ENCODE peak calls at places on chromosomes 1 and 21, in ten cellular contexts. One of them, this sample, is unnamed.

GRCh38 chr1:56396524-56397067 is 182.8 kb downstream of the PLPP3 start:
- DNase-seq in kidney epithelial cell: no peak
- DNase-seq in nephron progenitor cell: no peak
- DNase-seq in fibroblast of the aortic adventitia: no peak
- DNase-seq in osteocyte: no peak
- DNase-seq in heart right ventricle: no peak
- DNase-seq in tibial artery: no peak
- DNase-seq in sigmoid colon: no peak
- DNase-seq in choroid plexus epithelial cell: no peak
- DNase-seq in heart left ventricle: peak
- DNase-seq in this sample: no peak

GRCh38 chr21:33386222-33386784 is 16.9 kb upstream of the IFNGR2 start:
- DNase-seq in choroid plexus epithelial cell: no peak
- DNase-seq in kidney epithelial cell: no peak
- DNase-seq in nephron progenitor cell: no peak
- DNase-seq in sigmoid colon: no peak
- DNase-seq in osteocyte: no peak
- DNase-seq in tibial artery: no peak
- DNase-seq in fibroblast of the aortic adventitia: no peak
- DNase-seq in heart right ventricle: no peak
- DNase-seq in heart left ventricle: no peak
- DNase-seq in this sample: no peak

GRCh38 chr1:159098596-159098995 is 22.0 kb upstream of the AIM2 start:
- DNase-seq in nephron progenitor cell: no peak
- DNase-seq in fibroblast of the aortic adventitia: no peak
- DNase-seq in heart right ventricle: no peak
- DNase-seq in kidney epithelial cell: no peak
- DNase-seq in choroid plexus epithelial cell: no peak
- DNase-seq in tibial artery: no peak
- DNase-seq in osteocyte: no peak
- DNase-seq in heart left ventricle: no peak
- DNase-seq in sigmoid colon: no peak
- DNase-seq in this sample: no peak

GRCh38 chr1:30083800-30084464 is 639.5 kb downstream of the MATN1 start:
- DNase-seq in heart right ventricle: peak
- DNase-seq in osteocyte: no peak
- DNase-seq in kidney epithelial cell: peak
- DNase-seq in nephron progenitor cell: no peak
- DNase-seq in choroid plexus epithelial cell: peak
- DNase-seq in tibial artery: peak
- DNase-seq in sigmoid colon: no peak
- DNase-seq in heart left ventricle: no peak
- DNase-seq in fibroblast of the aortic adventitia: peak
- DNase-seq in this sample: no peak

GRCh38 chr1:19689856-19690255 is 25.2 kb downstream of the HTR6 start:
- DNase-seq in nephron progenitor cell: no peak
- DNase-seq in tibial artery: no peak
- DNase-seq in kidney epithelial cell: no peak
- DNase-seq in heart left ventricle: no peak
- DNase-seq in choroid plexus epithelial cell: no peak
- DNase-seq in fibroblast of the aortic adventitia: no peak
- DNase-seq in heart right ventricle: no peak
- DNase-seq in osteocyte: no peak
- DNase-seq in sigmoid colon: no peak
- DNase-seq in this sample: no peak

GRCh38 chr1:2258996-2259395 is 30.9 kb downstream of the SKI start:
- DNase-seq in sigmoid colon: no peak
- DNase-seq in kidney epithelial cell: no peak
- DNase-seq in heart right ventricle: no peak
- DNase-seq in osteocyte: no peak
- DNase-seq in nephron progenitor cell: no peak
- DNase-seq in heart left ventricle: no peak
- DNase-seq in choroid plexus epithelial cell: no peak
- DNase-seq in tibial artery: no peak
- DNase-seq in fibroblast of the aortic adventitia: no peak
- DNase-seq in this sample: no peak

GRCh38 chr1:12057382-12057781 is 5.7 kb upstream of the TNFRSF8 start:
- DNase-seq in choroid plexus epithelial cell: peak
- DNase-seq in heart right ventricle: no peak
- DNase-seq in fibroblast of the aortic adventitia: no peak
- DNase-seq in nephron progenitor cell: no peak
- DNase-seq in heart left ventricle: no peak
- DNase-seq in tibial artery: no peak
- DNase-seq in kidney epithelial cell: no peak
- DNase-seq in osteocyte: no peak
- DNase-seq in sigmoid colon: no peak
- DNase-seq in this sample: no peak

GRCh38 chr1:54774820-54775498 is 10.6 kb upstream of the PARS2 start:
- DNase-seq in osteocyte: no peak
- DNase-seq in kidney epithelial cell: no peak
- DNase-seq in fibroblast of the aortic adventitia: peak
- DNase-seq in sigmoid colon: no peak
- DNase-seq in choroid plexus epithelial cell: peak
- DNase-seq in tibial artery: no peak
- DNase-seq in heart left ventricle: no peak
- DNase-seq in nephron progenitor cell: peak
- DNase-seq in heart right ventricle: no peak
- DNase-seq in this sample: no peak

GRCh38 chr1:110155878-110156522 is 5.7 kb downstream of the SLC6A17 start:
- DNase-seq in heart left ventricle: peak
- DNase-seq in nephron progenitor cell: peak
- DNase-seq in heart right ventricle: peak
- DNase-seq in fibroblast of the aortic adventitia: peak
- DNase-seq in choroid plexus epithelial cell: peak
- DNase-seq in osteocyte: peak
- DNase-seq in tibial artery: peak
- DNase-seq in kidney epithelial cell: no peak
- DNase-seq in sigmoid colon: no peak
- DNase-seq in this sample: peak

GRCh38 chr1:89670168-89670567 is 37.2 kb downstream of the LRRC8C start:
- DNase-seq in choroid plexus epithelial cell: no peak
- DNase-seq in kidney epithelial cell: no peak
- DNase-seq in sigmoid colon: no peak
- DNase-seq in fibroblast of the aortic adventitia: peak
- DNase-seq in tibial artery: no peak
- DNase-seq in nephron progenitor cell: no peak
- DNase-seq in heart left ventricle: no peak
- DNase-seq in heart right ventricle: no peak
- DNase-seq in osteocyte: no peak
- DNase-seq in this sample: no peak

GRCh38 chr1:19381261-19381660 is 69.1 kb downstream of the SLC66A1 start:
- DNase-seq in osteocyte: no peak
- DNase-seq in fibroblast of the aortic adventitia: no peak
- DNase-seq in choroid plexus epithelial cell: no peak
- DNase-seq in tibial artery: no peak
- DNase-seq in heart right ventricle: no peak
- DNase-seq in nephron progenitor cell: no peak
- DNase-seq in heart left ventricle: no peak
- DNase-seq in kidney epithelial cell: no peak
- DNase-seq in sigmoid colon: no peak
- DNase-seq in this sample: no peak

GRCh38 chr1:25556791-25557476 is 13.5 kb downstream of the LDLRAP1 start:
- DNase-seq in fibroblast of the aortic adventitia: peak
- DNase-seq in kidney epithelial cell: no peak
- DNase-seq in heart left ventricle: no peak
- DNase-seq in sigmoid colon: no peak
- DNase-seq in nephron progenitor cell: no peak
- DNase-seq in osteocyte: no peak
- DNase-seq in heart right ventricle: no peak
- DNase-seq in tibial artery: no peak
- DNase-seq in choroid plexus epithelial cell: peak
- DNase-seq in this sample: no peak

GRCh38 chr1:35062518-35063196 is 16.5 kb upstream of the ZMYM1 start:
- DNase-seq in choroid plexus epithelial cell: peak
- DNase-seq in kidney epithelial cell: no peak
- DNase-seq in osteocyte: no peak
- DNase-seq in nephron progenitor cell: no peak
- DNase-seq in heart left ventricle: no peak
- DNase-seq in heart right ventricle: no peak
- DNase-seq in fibroblast of the aortic adventitia: peak
- DNase-seq in tibial artery: no peak
- DNase-seq in sigmoid colon: no peak
- DNase-seq in this sample: no peak

GRCh38 chr1:79386730-79387129 is 380.2 kb upstream of the ADGRL4 start:
- DNase-seq in heart right ventricle: no peak
- DNase-seq in sigmoid colon: no peak
- DNase-seq in osteocyte: no peak
- DNase-seq in tibial artery: no peak
- DNase-seq in nephron progenitor cell: no peak
- DNase-seq in heart left ventricle: no peak
- DNase-seq in choroid plexus epithelial cell: no peak
- DNase-seq in fibroblast of the aortic adventitia: no peak
- DNase-seq in kidney epithelial cell: no peak
- DNase-seq in this sample: no peak

GRCh38 chr1:221069956-221070355 is 190.7 kb downstream of the HLX start:
- DNase-seq in choroid plexus epithelial cell: no peak
- DNase-seq in nephron progenitor cell: no peak
- DNase-seq in sigmoid colon: no peak
- DNase-seq in kidney epithelial cell: no peak
- DNase-seq in heart right ventricle: no peak
- DNase-seq in fibroblast of the aortic adventitia: no peak
- DNase-seq in tibial artery: no peak
- DNase-seq in heart left ventricle: no peak
- DNase-seq in osteocyte: no peak
- DNase-seq in this sample: no peak

DNA sequence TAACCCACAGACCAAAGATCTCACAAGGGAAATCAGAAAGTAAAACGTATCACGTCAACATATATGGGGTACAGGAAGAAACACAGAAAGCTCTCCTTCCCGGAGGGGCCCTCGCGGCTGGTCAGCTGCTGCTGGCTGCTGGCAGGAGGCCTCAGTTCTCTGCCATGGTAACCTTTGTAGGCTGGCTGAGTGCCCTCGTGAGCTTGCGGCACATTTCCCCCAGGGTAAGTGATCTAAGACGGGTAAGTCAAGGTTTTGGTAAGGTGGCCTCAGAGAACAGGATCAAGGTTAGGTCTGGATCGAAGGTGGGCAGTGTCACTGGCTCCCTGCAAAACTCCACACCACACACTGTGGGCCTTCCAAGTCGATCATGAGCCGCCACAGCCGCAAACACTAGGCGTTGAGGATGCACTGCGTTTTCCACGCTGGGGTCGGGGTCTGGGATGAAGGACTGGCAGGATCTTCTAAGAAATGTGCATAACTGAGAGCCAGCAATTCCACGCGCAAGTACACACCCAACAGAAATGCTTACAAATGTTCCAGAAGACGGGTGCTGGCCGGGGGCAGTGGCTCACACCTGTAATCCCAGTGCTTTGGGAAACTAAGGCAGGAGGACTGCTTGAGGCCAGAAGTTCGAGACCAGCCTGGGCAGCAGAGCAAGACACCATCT is 33.9 kb downstream of the WDR4 start:
- DNase-seq in choroid plexus epithelial cell: no peak
- DNase-seq in sigmoid colon: peak
- DNase-seq in heart left ventricle: peak
- DNase-seq in heart right ventricle: peak
- DNase-seq in osteocyte: no peak
- DNase-seq in nephron progenitor cell: no peak
- DNase-seq in kidney epithelial cell: no peak
- DNase-seq in fibroblast of the aortic adventitia: peak
- DNase-seq in tibial artery: peak
- DNase-seq in this sample: no peak
- TF ChIP-seq CTCF in choroid plexus epithelial cell: no peak
- TF ChIP-seq CTCF in sigmoid colon: no peak
- TF ChIP-seq CTCF in heart left ventricle: no peak
- TF ChIP-seq CTCF in heart right ventricle: no peak
- TF ChIP-seq CTCF in osteocyte: no peak
- TF ChIP-seq CTCF in nephron progenitor cell: no peak
- TF ChIP-seq CTCF in kidney epithelial cell: no peak
- TF ChIP-seq CTCF in fibroblast of the aortic adventitia: no peak
- TF ChIP-seq CTCF in tibial artery: no peak
- TF ChIP-seq CTCF in this sample: no peak

DNA sequence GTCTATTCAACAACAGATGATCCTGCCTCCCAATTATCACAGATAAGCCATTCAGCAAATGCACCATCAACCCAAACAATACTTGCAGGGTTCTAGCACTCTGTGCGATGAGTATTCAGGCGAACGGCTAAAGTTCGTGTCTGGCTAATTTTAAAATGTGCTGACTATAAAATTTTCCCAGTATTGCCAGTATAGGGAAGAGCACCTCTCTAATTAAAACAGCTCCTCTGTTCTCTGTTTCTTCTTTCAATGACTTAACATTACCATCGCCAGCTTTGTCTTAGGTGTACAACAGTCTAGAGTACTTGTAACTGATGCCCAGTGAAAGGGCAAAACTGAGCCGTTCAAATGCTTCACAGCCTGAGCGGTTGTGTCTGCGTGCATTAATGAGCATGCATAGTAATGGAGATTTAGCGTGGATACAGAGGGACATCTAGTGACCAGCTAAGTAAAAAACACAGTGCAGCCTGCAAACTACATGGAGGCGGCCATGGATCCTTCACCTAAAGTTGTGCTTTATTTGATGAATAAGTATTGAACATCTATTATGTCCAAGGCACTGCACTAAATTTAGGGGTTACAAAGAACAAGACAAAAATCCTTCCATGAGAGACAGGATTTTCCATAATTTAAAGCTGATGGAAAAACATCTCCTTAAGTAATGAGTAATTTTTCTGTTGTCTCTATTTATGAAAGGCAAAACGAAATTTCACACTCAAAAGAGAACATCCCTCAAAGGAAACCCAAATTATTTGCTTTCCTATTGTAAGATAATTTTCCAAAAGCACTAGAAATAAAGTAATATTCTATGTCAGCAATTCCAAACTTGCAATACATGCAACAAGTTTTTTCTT is 120.0 kb downstream of the SETD4 start:
- DNase-seq in kidney epithelial cell: no peak
- DNase-seq in sigmoid colon: peak
- DNase-seq in osteocyte: no peak
- DNase-seq in heart left ventricle: peak
- DNase-seq in heart right ventricle: peak
- DNase-seq in fibroblast of the aortic adventitia: peak
- DNase-seq in choroid plexus epithelial cell: peak
- DNase-seq in tibial artery: no peak
- DNase-seq in nephron progenitor cell: peak
- DNase-seq in this sample: peak
- TF ChIP-seq CTCF in kidney epithelial cell: peak
- TF ChIP-seq CTCF in sigmoid colon: peak
- TF ChIP-seq CTCF in osteocyte: peak
- TF ChIP-seq CTCF in heart left ventricle: peak
- TF ChIP-seq CTCF in heart right ventricle: peak
- TF ChIP-seq CTCF in fibroblast of the aortic adventitia: peak
- TF ChIP-seq CTCF in choroid plexus epithelial cell: peak
- TF ChIP-seq CTCF in tibial artery: peak
- TF ChIP-seq CTCF in nephron progenitor cell: peak
- TF ChIP-seq CTCF in this sample: peak

GRCh38 chr1:154104433-154105082 is 50.3 kb downstream of the NUP210L start:
- DNase-seq in kidney epithelial cell: no peak
- DNase-seq in nephron progenitor cell: no peak
- DNase-seq in sigmoid colon: no peak
- DNase-seq in choroid plexus epithelial cell: no peak
- DNase-seq in osteocyte: no peak
- DNase-seq in fibroblast of the aortic adventitia: no peak
- DNase-seq in tibial artery: no peak
- DNase-seq in heart right ventricle: no peak
- DNase-seq in heart left ventricle: no peak
- DNase-seq in this sample: no peak
- TF ChIP-seq CTCF in kidney epithelial cell: no peak
- TF ChIP-seq CTCF in nephron progenitor cell: no peak
- TF ChIP-seq CTCF in sigmoid colon: no peak
- TF ChIP-seq CTCF in choroid plexus epithelial cell: peak
- TF ChIP-seq CTCF in osteocyte: no peak
- TF ChIP-seq CTCF in fibroblast of the aortic adventitia: no peak
- TF ChIP-seq CTCF in tibial artery: no peak
- TF ChIP-seq CTCF in heart right ventricle: no peak
- TF ChIP-seq CTCF in heart left ventricle: no peak
- TF ChIP-seq CTCF in this sample: no peak

GRCh38 chr21:25871566-25871965 is 136.8 kb downstream of the GABPA start:
- DNase-seq in tibial artery: no peak
- DNase-seq in osteocyte: no peak
- DNase-seq in fibroblast of the aortic adventitia: no peak
- DNase-seq in heart right ventricle: no peak
- DNase-seq in heart left ventricle: no peak
- DNase-seq in choroid plexus epithelial cell: no peak
- DNase-seq in nephron progenitor cell: no peak
- DNase-seq in sigmoid colon: no peak
- DNase-seq in kidney epithelial cell: no peak
- DNase-seq in this sample: no peak
- TF ChIP-seq CTCF in tibial artery: no peak
- TF ChIP-seq CTCF in osteocyte: no peak
- TF ChIP-seq CTCF in fibroblast of the aortic adventitia: peak
- TF ChIP-seq CTCF in heart right ventricle: no peak
- TF ChIP-seq CTCF in heart left ventricle: no peak
- TF ChIP-seq CTCF in choroid plexus epithelial cell: peak
- TF ChIP-seq CTCF in nephron progenitor cell: no peak
- TF ChIP-seq CTCF in sigmoid colon: no peak
- TF ChIP-seq CTCF in kidney epithelial cell: peak
- TF ChIP-seq CTCF in this sample: no peak

This sample was measured in AG09319.